ENCODE peak calls at places on chromosomes 13 and 19, in six cellular contexts. H is astrocyte, X is SK-N-SH, Q is mammary epithelial cell, B is right lobe of liver, Z is breast epithelium. J is an unnamed sample.

GRCh38 chr19:19269952-19270694 is 3.0 kb downstream of the TM6SF2 start:
- DNase-seq in H (no peak), X (peak; percentile 47), Q (no peak), B (no peak), Z (no peak), J (no peak)

GRCh38 chr19:19422156-19422555 is 16.7 kb downstream of the GATAD2A start:
- DNase-seq in H (no peak), X (no peak), Q (no peak), B (no peak), Z (no peak), J (no peak)

GRCh38 chr13:63541336-63541735 is 2125.7 kb upstream of the PCDH20 start:
- DNase-seq in H (no peak), X (no peak), Q (no peak), B (no peak), Z (no peak), J (no peak)

GRCh38 chr19:18109731-18110671 is 12.4 kb downstream of the MAST3 start:
- DNase-seq in H (no peak), X (peak; percentile 83), Q (no peak), B (peak; percentile 89), Z (no peak), J (peak; percentile 54)

GRCh38 chr19:20367811-20368294 is 197.7 kb downstream of the ZNF737 start:
- DNase-seq in H (no peak), X (no peak), Q (no peak), B (no peak), Z (no peak), J (no peak)

GRCh38 chr13:40444241-40444640 is 222.2 kb downstream of the FOXO1 start:
- DNase-seq in H (peak; percentile 60), X (no peak), Q (no peak), B (no peak), Z (no peak), J (no peak)

GRCh38 chr19:42121036-42121621 is 11.1 kb downstream of the POU2F2 start:
- DNase-seq in H (no peak), X (no peak), Q (no peak), B (no peak), Z (no peak), J (no peak)

GRCh38 chr19:16737909-16738308 is 18.3 kb downstream of the NWD1 start:
- DNase-seq in H (no peak), X (no peak), Q (no peak), B (no peak), Z (no peak), J (no peak)

GRCh38 chr13:113926951-113927660 is 46.8 kb downstream of the C13orf46 start:
- DNase-seq in H (no peak), X (peak; percentile 66), Q (no peak), B (no peak), Z (peak; percentile 49), J (no peak)

GRCh38 chr19:35712529-35712909 is 5.3 kb upstream of the KMT2B start:
- DNase-seq in H (no peak), X (no peak), Q (no peak), B (no peak), Z (no peak), J (no peak)

GRCh38 chr13:29947839-29948238 is 97.4 kb upstream of the UBL3 start:
- DNase-seq in H (no peak), X (no peak), Q (no peak), B (no peak), Z (no peak), J (no peak)

GRCh38 chr13:50518131-50518530 is 325.4 kb downstream of the DLEU7 start:
- DNase-seq in H (no peak), X (no peak), Q (no peak), B (no peak), Z (no peak), J (no peak)

GRCh38 chr19:17109962-17110598 is 34.5 kb downstream of the MYO9B start:
- DNase-seq in H (no peak), X (no peak), Q (no peak), B (peak; percentile 80), Z (no peak), J (peak; percentile 72)

GRCh38 chr13:37476874-37477273 is 121.7 kb downstream of the POSTN start:
- DNase-seq in H (peak; percentile 73), X (no peak), Q (peak; percentile 43), B (no peak), Z (no peak), J (no peak)

GRCh38 chr13:90084684-90085290 is 1262.7 kb upstream of the MIR17HG start:
- DNase-seq in H (peak; percentile 14), X (no peak), Q (no peak), B (no peak), Z (no peak), J (no peak)

GRCh38 chr13:99911965-99912566 is 59.5 kb downstream of the ZIC5 start:
- DNase-seq in H (no peak), X (no peak), Q (no peak), B (no peak), Z (no peak), J (no peak)

GRCh38 chr19:11405846-11406643 is 13.1 kb downstream of the RGL3 start:
- DNase-seq in H (no peak), X (peak; percentile 20), Q (peak; percentile 24), B (no peak), Z (no peak), J (no peak)

GRCh38 chr19:5213667-5214066 is 126.9 kb downstream of the PTPRS start:
- DNase-seq in H (no peak), X (no peak), Q (no peak), B (no peak), Z (no peak), J (no peak)

GRCh38 chr19:56987184-56987583 is 132.6 kb upstream of the USP29 start:
- DNase-seq in H (no peak), X (peak; percentile 43), Q (no peak), B (no peak), Z (no peak), J (no peak)

GRCh38 chr19:18401580-18402112 is 4.2 kb upstream of the LRRC25 start:
- DNase-seq in H (peak; percentile 39), X (no peak), Q (peak; percentile 60), B (peak; percentile 74), Z (no peak), J (no peak)

GRCh38 chr19:47351545-47351944 is 2.4 kb downstream of the DHX34 start:
- DNase-seq in H (peak; percentile 27), X (peak; percentile 70), Q (peak; percentile 28), B (no peak), Z (no peak), J (no peak)

GRCh38 chr19:28289294-28290063 is 923.5 kb downstream of the UQCRFS1 start:
- DNase-seq in H (peak; percentile 73), X (peak; percentile 18), Q (peak; percentile 18), B (no peak), Z (no peak), J (no peak)

GRCh38 chr19:55224038-55224665 is 4.4 kb downstream of the TMEM86B start:
- DNase-seq in H (no peak), X (peak; percentile 35), Q (no peak), B (no peak), Z (no peak), J (no peak)

GRCh38 chr13:113557013-113557412 is 27.5 kb upstream of the TFDP1 start:
- DNase-seq in H (no peak), X (no peak), Q (no peak), B (no peak), Z (no peak), J (peak; percentile 25)

GRCh38 chr13:32811297-32811800 is 204.9 kb upstream of the KL start:
- DNase-seq in H (no peak), X (no peak), Q (no peak), B (no peak), Z (no peak), J (no peak)

GRCh38 chr19:54252243-54252642 is 4.8 kb downstream of the LILRB5 start:
- DNase-seq in H (no peak), X (no peak), Q (no peak), B (no peak), Z (no peak), J (no peak)

GRCh38 chr13:94139393-94139995 is 340.0 kb downstream of the DCT start:
- DNase-seq in H (peak; percentile 36), X (no peak), Q (no peak), B (no peak), Z (no peak), J (no peak)

GRCh38 chr19:32464279-32464678 is 58.7 kb downstream of the DPY19L3 start:
- DNase-seq in H (no peak), X (peak; percentile 37), Q (peak; percentile 4), B (no peak), Z (no peak), J (no peak)

GRCh38 chr19:23774156-23774971 is 15.7 kb upstream of the ZNF681 start:
- DNase-seq in H (no peak), X (no peak), Q (peak; percentile 36), B (no peak), Z (no peak), J (no peak)

GRCh38 chr13:67619987-67620386 is 389.9 kb upstream of the PCDH9 start:
- DNase-seq in H (peak; percentile 76), X (no peak), Q (no peak), B (no peak), Z (no peak), J (no peak)

GRCh38 chr19:38891791-38892190 is 7.6 kb downstream of the SIRT2 start:
- DNase-seq in H (no peak), X (no peak), Q (no peak), B (no peak), Z (no peak), J (no peak)

DNA sequence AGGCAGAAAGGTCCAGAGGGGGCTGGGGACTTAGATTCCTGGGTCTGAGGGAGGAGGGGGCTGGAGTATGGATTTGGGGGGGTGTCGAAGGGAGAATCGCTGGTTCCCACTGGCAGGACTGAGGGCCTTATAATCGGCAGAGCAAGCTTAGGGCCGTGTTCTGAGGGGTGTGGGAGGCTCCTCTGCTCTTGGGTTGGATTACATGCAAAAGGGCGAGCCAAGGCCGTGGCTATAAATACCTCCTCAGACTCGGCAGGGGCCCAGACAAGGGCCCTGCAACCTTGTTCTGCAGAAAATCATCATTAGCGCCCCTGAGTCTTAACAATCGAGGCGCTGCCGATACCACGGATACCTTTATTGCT is 707 bp upstream of the MAMSTR start:
- DNase-seq in H (no peak), X (no peak), Q (no peak), B (no peak), Z (no peak), J (no peak)
- H3K4me3 ChIP-seq in H (peak overlapping the region; percentile 72), X (no peak overlapping the region), Q (peak overlapping the region; percentile 16), B (no peak overlapping the region), Z (peak overlapping the region; percentile 54), J (no peak overlapping the region)

DNA sequence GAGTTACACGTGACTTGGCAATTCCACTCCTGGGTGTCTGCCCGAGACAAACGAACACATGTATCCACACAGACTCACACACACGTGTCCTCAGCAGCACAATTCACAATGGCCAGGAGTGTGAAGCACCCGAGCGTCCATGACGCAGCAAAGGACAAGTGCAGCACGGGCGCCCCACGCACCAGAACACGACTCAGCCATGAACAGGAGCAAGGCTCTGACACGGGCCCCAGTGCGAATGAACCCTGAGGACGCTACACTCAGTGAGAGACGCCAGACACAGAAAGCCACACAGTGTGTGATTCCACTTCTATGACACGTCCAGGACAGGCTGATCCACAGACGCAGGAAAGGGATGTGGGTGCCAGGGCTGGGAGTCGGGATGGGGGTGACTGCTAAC is 36.4 kb downstream of the PIP5K1C start:
- DNase-seq in H (no peak), X (no peak), Q (no peak), B (no peak), Z (no peak), J (no peak)
- H3K27me3 ChIP-seq in H (no peaks in the 10 kb centered on the region), X (no peaks in the 10 kb centered on the region), Q (no peaks in the 10 kb centered on the region), B (no peaks in the 10 kb centered on the region), Z (no peaks in the 10 kb centered on the region), J (no peaks in the 10 kb centered on the region)

GRCh38 chr19:45172611-45173208 is 5.3 kb downstream of the TRAPPC6A start:
- DNase-seq in H (peak; percentile 20), X (no peak), Q (no peak), B (no peak), Z (no peak), J (no peak)
- TF ChIP-seq CTCF in H (no peak), X (no peak), Q (no peak), B (no peak), Z (no peak), J (no peak)

GRCh38 chr13:73365681-73366080 is 306.9 kb downstream of the KLF5 start:
- DNase-seq in H (no peak), X (no peak), Q (peak; percentile 83), B (no peak), Z (no peak), J (no peak)
- H3K4me3 ChIP-seq in H (no peak overlapping the region), X (no peak overlapping the region), Q (no peak overlapping the region), B (no peak overlapping the region), Z (no peak overlapping the region), J (no peak overlapping the region)